ENCODE peak calls at places on chromosome 5, in five cellular contexts. One of them, this sample, is unnamed.

GRCh38 chr5:111069839-111070238 is 1.7 kb upstream of the TSLP start:
- DNase-seq in IMR-90: peak; percentile 88
- DNase-seq in kidney: no peak
- DNase-seq in epithelial cell of proximal tubule: no peak
- DNase-seq in K562: no peak
- DNase-seq in this sample: no peak

GRCh38 chr5:112857866-112858265 is 3.2 kb upstream of the SRP19 start:
- DNase-seq in IMR-90: no peak
- DNase-seq in kidney: no peak
- DNase-seq in epithelial cell of proximal tubule: no peak
- DNase-seq in K562: no peak
- DNase-seq in this sample: no peak

GRCh38 chr5:170218730-170219129 is 14.1 kb upstream of the C5orf58 start:
- DNase-seq in IMR-90: no peak
- DNase-seq in kidney: no peak
- DNase-seq in epithelial cell of proximal tubule: no peak
- DNase-seq in K562: no peak
- DNase-seq in this sample: no peak

GRCh38 chr5:132026516-132027008 is 15.1 kb upstream of the ACSL6 start:
- DNase-seq in IMR-90: no peak
- DNase-seq in kidney: peak; percentile 60
- DNase-seq in epithelial cell of proximal tubule: no peak
- DNase-seq in K562: no peak
- DNase-seq in this sample: no peak

GRCh38 chr5:170380361-170380951 is 8.7 kb downstream of the KCNMB1 start:
- DNase-seq in IMR-90: no peak
- DNase-seq in kidney: no peak
- DNase-seq in epithelial cell of proximal tubule: no peak
- DNase-seq in K562: no peak
- DNase-seq in this sample: no peak

GRCh38 chr5:165805756-165806155 is 2300.3 kb downstream of the MAT2B start:
- DNase-seq in IMR-90: no peak
- DNase-seq in kidney: no peak
- DNase-seq in epithelial cell of proximal tubule: no peak
- DNase-seq in K562: no peak
- DNase-seq in this sample: no peak

GRCh38 chr5:119367502-119368237 is 11.9 kb downstream of the TNFAIP8 start:
- DNase-seq in IMR-90: peak; percentile 64
- DNase-seq in kidney: no peak
- DNase-seq in epithelial cell of proximal tubule: no peak
- DNase-seq in K562: no peak
- DNase-seq in this sample: peak; percentile 65

GRCh38 chr5:39024884-39025283 is 49.3 kb downstream of the RICTOR start:
- DNase-seq in IMR-90: peak; percentile 54
- DNase-seq in kidney: no peak
- DNase-seq in epithelial cell of proximal tubule: no peak
- DNase-seq in K562: no peak
- DNase-seq in this sample: no peak

GRCh38 chr5:104652271-104652861 is 1089.8 kb upstream of the NUDT12 start:
- DNase-seq in IMR-90: no peak
- DNase-seq in kidney: no peak
- DNase-seq in epithelial cell of proximal tubule: no peak
- DNase-seq in K562: no peak
- DNase-seq in this sample: no peak

GRCh38 chr5:178555771-178556211 is 34.4 kb downstream of the COL23A1 start:
- DNase-seq in IMR-90: no peak
- DNase-seq in kidney: peak; percentile 54
- DNase-seq in epithelial cell of proximal tubule: no peak
- DNase-seq in K562: no peak
- DNase-seq in this sample: no peak

GRCh38 chr5:60945760-60946253 is 802 bp downstream of the NDUFAF2 start:
- DNase-seq in IMR-90: peak; percentile 37
- DNase-seq in kidney: peak; percentile 71
- DNase-seq in epithelial cell of proximal tubule: peak; percentile 18
- DNase-seq in K562: peak; percentile 48
- DNase-seq in this sample: peak; percentile 13

GRCh38 chr5:61461412-61461811 is 129.4 kb downstream of the ZSWIM6 start:
- DNase-seq in IMR-90: no peak
- DNase-seq in kidney: no peak
- DNase-seq in epithelial cell of proximal tubule: no peak
- DNase-seq in K562: no peak
- DNase-seq in this sample: no peak

GRCh38 chr5:93208156-93208895 is 372.7 kb downstream of the NR2F1-AS1 start:
- DNase-seq in IMR-90: no peak
- DNase-seq in kidney: no peak
- DNase-seq in epithelial cell of proximal tubule: no peak
- DNase-seq in K562: no peak
- DNase-seq in this sample: no peak

GRCh38 chr5:3429962-3430361 is 165.7 kb upstream of the IRX1 start:
- DNase-seq in IMR-90: no peak
- DNase-seq in kidney: no peak
- DNase-seq in epithelial cell of proximal tubule: no peak
- DNase-seq in K562: no peak
- DNase-seq in this sample: no peak

GRCh38 chr5:53479656-53480473 is 564 bp upstream of the FST start:
- DNase-seq in IMR-90: peak; percentile 73
- DNase-seq in kidney: peak; percentile 87
- DNase-seq in epithelial cell of proximal tubule: no peak
- DNase-seq in K562: peak; percentile 24
- DNase-seq in this sample: no peak

DNA sequence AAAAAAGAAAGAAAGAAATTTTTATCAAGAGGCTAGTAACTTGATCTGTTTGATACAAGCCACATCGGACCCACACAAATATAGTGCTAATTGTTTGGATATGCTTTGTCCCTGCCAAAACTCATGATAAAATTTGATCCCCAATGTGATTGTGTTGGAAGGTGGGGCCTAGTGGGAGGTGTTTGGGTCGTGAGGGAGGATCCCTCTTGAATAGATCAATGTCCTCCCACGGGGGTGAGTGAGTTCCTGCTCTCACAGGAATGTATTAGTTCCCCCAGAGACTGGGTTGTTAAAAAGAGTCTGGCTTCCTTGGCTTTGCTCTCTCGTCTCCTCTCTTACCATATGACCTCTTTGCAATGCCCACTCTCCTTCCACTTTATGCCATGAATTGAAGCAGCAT is 80.6 kb upstream of the CPLX2 start:
- DNase-seq in IMR-90: no peak
- DNase-seq in kidney: no peak
- DNase-seq in epithelial cell of proximal tubule: no peak
- DNase-seq in K562: no peak
- DNase-seq in this sample: no peak
- H3K4me3 ChIP-seq in IMR-90: no peak overlapping the region
- H3K4me3 ChIP-seq in kidney: no peak overlapping the region
- H3K4me3 ChIP-seq in epithelial cell of proximal tubule: no peak overlapping the region
- H3K4me3 ChIP-seq in K562: no peak overlapping the region
- H3K4me3 ChIP-seq in this sample: no peak overlapping the region

GRCh38 chr5:136636001-136636400 is 270.7 kb upstream of the TRPC7 start:
- DNase-seq in IMR-90: no peak
- DNase-seq in kidney: no peak
- DNase-seq in epithelial cell of proximal tubule: no peak
- DNase-seq in K562: no peak
- DNase-seq in this sample: no peak

GRCh38 chr5:136626531-136626930 is 261.2 kb upstream of the TRPC7 start:
- DNase-seq in IMR-90: no peak
- DNase-seq in kidney: no peak
- DNase-seq in epithelial cell of proximal tubule: no peak
- DNase-seq in K562: no peak
- DNase-seq in this sample: no peak

GRCh38 chr5:136629125-136629790 is 263.9 kb upstream of the TRPC7 start:
- DNase-seq in IMR-90: no peak
- DNase-seq in kidney: peak; percentile 73
- DNase-seq in epithelial cell of proximal tubule: no peak
- DNase-seq in K562: no peak
- DNase-seq in this sample: no peak

GRCh38 chr5:136631176-136631575 is 265.8 kb upstream of the TRPC7 start:
- DNase-seq in IMR-90: no peak
- DNase-seq in kidney: no peak
- DNase-seq in epithelial cell of proximal tubule: no peak
- DNase-seq in K562: peak; percentile 16
- DNase-seq in this sample: no peak
- TF ChIP-seq CTCF in IMR-90: no peak
- TF ChIP-seq CTCF in kidney: no peak
- TF ChIP-seq CTCF in epithelial cell of proximal tubule: no peak
- TF ChIP-seq CTCF in K562: no peak
- TF ChIP-seq CTCF in this sample: no peak

DNA sequence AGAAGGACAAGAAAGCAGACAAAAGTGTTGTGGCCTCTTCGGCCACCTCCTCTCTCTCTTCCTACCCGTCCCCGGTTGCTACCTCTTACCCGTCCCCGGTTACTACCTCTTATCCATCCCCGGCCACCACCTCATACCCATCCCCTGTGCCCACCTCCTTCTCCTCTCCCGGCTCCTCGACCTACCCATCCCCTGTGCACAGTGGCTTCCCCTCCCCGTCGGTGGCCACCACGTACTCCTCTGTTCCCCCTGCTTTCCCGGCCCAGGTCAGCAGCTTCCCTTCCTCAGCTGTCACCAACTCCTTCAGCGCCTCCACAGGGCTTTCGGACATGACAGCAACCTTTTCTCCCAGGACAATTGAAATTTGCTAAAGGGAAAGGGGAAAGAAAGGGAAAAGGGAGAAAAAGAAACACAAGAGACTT is 2.4 kb downstream of the EGR1 start:
- DNase-seq in IMR-90: no peak
- DNase-seq in kidney: no peak
- DNase-seq in epithelial cell of proximal tubule: no peak
- DNase-seq in K562: no peak
- DNase-seq in this sample: no peak
- H3K4me3 ChIP-seq in IMR-90: peak overlapping the region; percentile 66
- H3K4me3 ChIP-seq in kidney: peak overlapping the region; percentile 78
- H3K4me3 ChIP-seq in epithelial cell of proximal tubule: peak overlapping the region; percentile 87
- H3K4me3 ChIP-seq in K562: peak overlapping the region; percentile 90
- H3K4me3 ChIP-seq in this sample: no peak overlapping the region

GRCh38 chr5:55649963-55650362 is 62.2 kb downstream of the SLC38A9 start:
- DNase-seq in IMR-90: no peak
- DNase-seq in kidney: no peak
- DNase-seq in epithelial cell of proximal tubule: no peak
- DNase-seq in K562: no peak
- DNase-seq in this sample: no peak

GRCh38 chr5:55650391-55650790 is 61.7 kb downstream of the SLC38A9 start:
- DNase-seq in IMR-90: peak; percentile 84
- DNase-seq in kidney: no peak
- DNase-seq in epithelial cell of proximal tubule: no peak
- DNase-seq in K562: no peak
- DNase-seq in this sample: no peak

GRCh38 chr5:55645304-55645703 is 66.8 kb downstream of the SLC38A9 start:
- DNase-seq in IMR-90: peak; percentile 80
- DNase-seq in kidney: no peak
- DNase-seq in epithelial cell of proximal tubule: no peak
- DNase-seq in K562: no peak
- DNase-seq in this sample: no peak
- TF ChIP-seq CTCF in IMR-90: no peak
- TF ChIP-seq CTCF in kidney: no peak
- TF ChIP-seq CTCF in epithelial cell of proximal tubule: no peak
- TF ChIP-seq CTCF in K562: no peak
- TF ChIP-seq CTCF in this sample: no peak

GRCh38 chr5:759111-759741 is 25.3 kb downstream of the ZDHHC11B start:
- DNase-seq in IMR-90: no peak
- DNase-seq in kidney: peak; percentile 89
- DNase-seq in epithelial cell of proximal tubule: no peak
- DNase-seq in K562: peak; percentile 25
- DNase-seq in this sample: no peak
- H3K4me3 ChIP-seq in IMR-90: no peak overlapping the region
- H3K4me3 ChIP-seq in kidney: no peak overlapping the region
- H3K4me3 ChIP-seq in epithelial cell of proximal tubule: no peak overlapping the region
- H3K4me3 ChIP-seq in K562: no peak overlapping the region
- H3K4me3 ChIP-seq in this sample: no peak overlapping the region

DNA sequence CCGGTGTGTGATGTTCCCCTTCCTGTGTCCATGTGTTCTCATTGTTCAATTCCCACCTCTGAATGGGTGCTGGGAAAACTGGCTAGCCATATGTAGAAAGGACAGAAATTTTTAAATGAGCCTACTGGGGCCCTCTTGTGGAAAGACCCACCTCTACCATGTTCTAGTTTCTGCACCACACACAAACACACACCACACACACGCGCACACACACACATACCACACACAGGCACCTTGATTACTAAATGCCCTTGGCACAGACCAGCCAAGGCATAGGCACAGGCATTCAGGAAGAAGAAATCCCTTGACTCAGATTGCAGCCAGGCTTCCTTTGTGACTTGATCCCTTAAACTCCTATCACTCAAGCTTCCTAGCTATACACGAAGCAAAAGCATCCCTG is 60.5 kb downstream of the SIL1 start:
- DNase-seq in IMR-90: peak; percentile 26
- DNase-seq in kidney: no peak
- DNase-seq in epithelial cell of proximal tubule: peak; percentile 32
- DNase-seq in K562: peak; percentile 23
- DNase-seq in this sample: no peak
- TF ChIP-seq CTCF in IMR-90: peak; percentile 37
- TF ChIP-seq CTCF in kidney: peak; percentile 23
- TF ChIP-seq CTCF in epithelial cell of proximal tubule: peak; percentile 52
- TF ChIP-seq CTCF in K562: peak; percentile 48
- TF ChIP-seq CTCF in this sample: peak; percentile 43

GRCh38 chr5:79956173-79956670 is 34.8 kb downstream of the MTX3 start:
- DNase-seq in IMR-90: peak; percentile 44
- DNase-seq in kidney: no peak
- DNase-seq in epithelial cell of proximal tubule: no peak
- DNase-seq in K562: no peak
- DNase-seq in this sample: no peak
- H3K4me3 ChIP-seq in IMR-90: no peak overlapping the region
- H3K4me3 ChIP-seq in kidney: no peak overlapping the region
- H3K4me3 ChIP-seq in epithelial cell of proximal tubule: no peak overlapping the region
- H3K4me3 ChIP-seq in K562: no peak overlapping the region
- H3K4me3 ChIP-seq in this sample: no peak overlapping the region

GRCh38 chr5:83133797-83134196 is 56.5 kb downstream of the XRCC4 start:
- DNase-seq in IMR-90: no peak
- DNase-seq in kidney: no peak
- DNase-seq in epithelial cell of proximal tubule: no peak
- DNase-seq in K562: no peak
- DNase-seq in this sample: no peak
- TF ChIP-seq CTCF in IMR-90: no peak
- TF ChIP-seq CTCF in kidney: no peak
- TF ChIP-seq CTCF in epithelial cell of proximal tubule: no peak
- TF ChIP-seq CTCF in K562: no peak
- TF ChIP-seq CTCF in this sample: no peak

This sample was measured in GM12864.